ENCODE peak calls at places on chromosomes 11 and 22, in ten cellular contexts. X is AG04450, I is ovary, V is AG09319, P is fibroblast of lung, A is tibial artery, E is fibroblast of mammary gland, J is PC-9, K is coronary artery, O is heart left ventricle. Y is an unnamed sample.

GRCh38 chr22:41273128-41273527 is 12.9 kb downstream of the RANGAP1 start:
- DNase-seq in A (no peak), I (no peak), E (no peak), X (no peak), V (no peak), O (no peak), P (no peak), J (peak; percentile 12), K (no peak), Y (no peak)

GRCh38 chr11:18750944-18751343 is 25.0 kb upstream of the IGSF22 start:
- DNase-seq in J (no peak), E (no peak), P (no peak), V (no peak), K (no peak), I (no peak), O (no peak), A (no peak), X (no peak), Y (no peak)

GRCh38 chr11:6505577-6506240 is 8.6 kb downstream of the DNHD1 start:
- DNase-seq in J (peak; percentile 37), E (peak; percentile 92), K (no peak), V (peak; percentile 24), I (no peak), O (no peak), P (peak; percentile 82), A (no peak), X (peak; percentile 16), Y (peak; percentile 59)

GRCh38 chr22:18056161-18056666 is 21.6 kb upstream of the PEX26 start:
- DNase-seq in E (peak; percentile 92), O (peak; percentile 47), P (peak; percentile 82), X (no peak), J (no peak), V (peak; percentile 81), I (no peak), A (no peak), K (no peak), Y (no peak)

GRCh38 chr11:128521697-128522062 is 65.7 kb downstream of the ETS1 start:
- DNase-seq in P (peak; percentile 37), E (peak; percentile 39), I (peak; percentile 52), V (no peak), K (peak; percentile 81), O (peak; percentile 36), A (no peak), J (no peak), X (no peak), Y (no peak)

GRCh38 chr11:102915044-102915375 is 40.2 kb upstream of the MMP12 start:
- DNase-seq in X (no peak), P (no peak), E (no peak), O (no peak), A (no peak), J (no peak), K (no peak), I (no peak), V (no peak), Y (no peak)

GRCh38 chr11:3215346-3216026 is 3.1 kb downstream of the MRGPRG start:
- DNase-seq in E (no peak), J (no peak), K (no peak), I (no peak), O (peak; percentile 14), P (no peak), A (peak; percentile 7), X (no peak), V (no peak), Y (no peak)

GRCh38 chr11:3849297-3849874 is 6.1 kb upstream of the STIM1 start:
- DNase-seq in A (no peak), O (no peak), P (no peak), X (no peak), V (no peak), K (no peak), E (peak; percentile 52), J (no peak), I (no peak), Y (peak; percentile 40)

GRCh38 chr22:39428597-39429071 is 28.2 kb upstream of the MGAT3 start:
- DNase-seq in K (no peak), A (no peak), O (no peak), P (peak; percentile 39), V (no peak), E (no peak), J (no peak), I (no peak), X (no peak), Y (peak; percentile 40)

GRCh38 chr11:210122-210802 is 2.8 kb downstream of the RIC8A start:
- DNase-seq in J (peak; percentile 62), E (peak; percentile 80), K (no peak), P (peak; percentile 85), O (no peak), A (no peak), X (peak; percentile 66), I (peak; percentile 17), V (no peak), Y (peak; percentile 77)

GRCh38 chr22:45376009-45376408 is 37.4 kb downstream of the SMC1B start:
- DNase-seq in J (no peak), O (no peak), P (no peak), E (no peak), V (no peak), I (no peak), X (no peak), K (no peak), A (no peak), Y (no peak)

GRCh38 chr11:71086687-71087258 is 165.6 kb downstream of the SHANK2 start:
- DNase-seq in A (no peak), X (no peak), E (peak; percentile 23), V (no peak), K (no peak), P (no peak), I (no peak), J (no peak), O (no peak), Y (peak; percentile 6)

GRCh38 chr11:5118893-5119292 is 19.3 kb downstream of the OR52A5 start:
- DNase-seq in P (no peak), X (no peak), O (no peak), E (no peak), I (no peak), V (no peak), J (no peak), A (no peak), K (no peak), Y (no peak)

GRCh38 chr11:42054351-42054750 is 594.9 kb upstream of the LRRC4C start:
- DNase-seq in P (peak; percentile 43), V (no peak), J (no peak), A (no peak), O (no peak), E (peak; percentile 23), I (no peak), X (no peak), K (no peak), Y (no peak)

GRCh38 chr11:122733301-122733686 is 77.8 kb downstream of the UBASH3B start:
- DNase-seq in P (peak; percentile 77), O (no peak), V (no peak), I (no peak), E (peak; percentile 64), A (peak; percentile 69), K (no peak), X (peak; percentile 68), J (peak; percentile 53), Y (peak; percentile 98)

GRCh38 chr11:48020092-48020755 is 39.9 kb downstream of the PTPRJ start:
- DNase-seq in X (no peak), V (no peak), I (no peak), K (no peak), A (no peak), J (no peak), E (no peak), P (no peak), O (no peak), Y (no peak)

GRCh38 chr11:86747801-86748200 is 52.5 kb upstream of the PRSS23 start:
- DNase-seq in J (no peak), V (no peak), K (no peak), I (no peak), P (no peak), A (no peak), X (no peak), E (no peak), O (no peak), Y (no peak)

GRCh38 chr22:25202290-25202921 is 2.7 kb downstream of the CRYBB3 start:
- DNase-seq in V (peak; percentile 7), I (peak; percentile 45), A (peak; percentile 55), O (no peak), J (peak; percentile 51), P (peak; percentile 28), X (peak; percentile 11), E (peak; percentile 53), K (no peak), Y (peak; percentile 49)

GRCh38 chr11:60984616-60985015 is 13.1 kb downstream of the CD6 start:
- DNase-seq in X (no peak), K (no peak), V (no peak), E (no peak), J (no peak), O (no peak), I (no peak), A (no peak), P (no peak), Y (no peak)

GRCh38 chr11:94151903-94152677 is 23.4 kb downstream of the PANX1 start:
- DNase-seq in J (peak; percentile 97), O (peak; percentile 73), A (peak; percentile 35), E (peak; percentile 92), X (no peak), K (no peak), P (peak; percentile 89), I (no peak), V (no peak), Y (peak; percentile 87)

GRCh38 chr22:32879550-32879949 is 78.0 kb downstream of the TIMP3 start:
- DNase-seq in K (no peak), O (no peak), J (no peak), V (no peak), X (no peak), I (no peak), A (no peak), P (no peak), E (no peak), Y (no peak)

GRCh38 chr11:95547974-95548373 is 241.6 kb downstream of the FAM76B start:
- DNase-seq in E (no peak), I (no peak), O (no peak), J (no peak), V (no peak), P (no peak), A (no peak), K (no peak), X (no peak), Y (no peak)
- TF ChIP-seq CTCF in E (no peak), I (no peak), O (no peak), J (no peak), V (no peak), P (no peak), A (no peak), K (no peak), X (no peak), Y (no peak)

GRCh38 chr11:68950268-68950667 is 30.5 kb downstream of the MRGPRD start:
- DNase-seq in K (no peak), A (no peak), O (no peak), V (no peak), X (no peak), E (peak; percentile 17), I (no peak), P (no peak), J (peak; percentile 49), Y (no peak)
- TF ChIP-seq CTCF in K (no peak), A (no peak), O (no peak), V (peak; percentile 21), X (peak; percentile 45), E (peak; percentile 31), I (no peak), P (peak; percentile 44), J (peak; percentile 73), Y (peak; percentile 75)

GRCh38 chr11:90542092-90542491 is 319.2 kb upstream of the CHORDC1 start:
- DNase-seq in K (no peak), V (no peak), I (no peak), E (no peak), P (no peak), X (no peak), O (no peak), J (no peak), A (no peak), Y (no peak)
- TF ChIP-seq CTCF in K (no peak), V (no peak), I (no peak), E (no peak), P (no peak), X (no peak), O (no peak), J (no peak), A (no peak), Y (no peak)

GRCh38 chr11:45436118-45436517 is 150.0 kb upstream of the SYT13 start:
- DNase-seq in X (no peak), E (no peak), V (no peak), A (no peak), K (no peak), J (no peak), P (no peak), O (no peak), I (no peak), Y (no peak)
- TF ChIP-seq CTCF in X (no peak), E (no peak), V (no peak), A (no peak), K (no peak), J (no peak), P (no peak), O (no peak), I (no peak), Y (no peak)